ENCODE peak calls at places on chromosomes 13 and 19, in seven cellular contexts. N is GM12878, T is substantia nigra, F is tibial artery, V is H9, R is stomach, S is GM23338. L is an unnamed sample.

GRCh38 chr13:44273991-44274810 is 99.4 kb upstream of the SERP2 start:
- DNase-seq in S (no peak), T (no peak), V (no peak), N (no peak), F (no peak), R (no peak), L (no peak)

GRCh38 chr19:50314724-50315700 is 14.2 kb downstream of the KCNC3 start:
- DNase-seq in F (no peak), T (no peak), V (peak), R (no peak), N (no peak), S (peak), L (no peak)

GRCh38 chr19:53877361-53877766 is 4.6 kb upstream of the PRKCG start:
- DNase-seq in V (no peak), T (no peak), R (no peak), N (no peak), F (no peak), S (peak), L (no peak)

GRCh38 chr13:43284162-43284561 is 260.8 kb downstream of the DNAJC15 start:
- DNase-seq in R (no peak), F (no peak), V (no peak), T (no peak), N (no peak), S (no peak), L (no peak)

GRCh38 chr19:38162632-38163031 is 61.4 kb downstream of the DPF1 start:
- DNase-seq in F (no peak), V (no peak), T (no peak), N (no peak), R (no peak), S (no peak), L (no peak)

GRCh38 chr19:45901912-45902650 is at the start of gene MYPOP:
- DNase-seq in V (peak), S (peak), F (no peak), N (no peak), T (no peak), R (no peak), L (no peak)

GRCh38 chr19:32863301-32863700 is 6.3 kb downstream of the SLC7A9 start:
- DNase-seq in S (no peak), F (peak), V (no peak), R (no peak), T (no peak), N (no peak), L (no peak)

GRCh38 chr13:111099292-111099691 is 15.8 kb upstream of the ARHGEF7 start:
- DNase-seq in R (no peak), S (no peak), V (no peak), N (no peak), T (no peak), F (no peak), L (no peak)

GRCh38 chr19:7868326-7868670 is 5.9 kb downstream of the PRR36 start:
- DNase-seq in F (no peak), S (peak), V (peak), R (peak), N (no peak), T (no peak), L (no peak)

GRCh38 chr13:99237981-99238662 is 20.1 kb downstream of the GPR18 start:
- DNase-seq in V (no peak), F (no peak), T (no peak), R (no peak), N (no peak), S (no peak), L (no peak)

GRCh38 chr13:80361883-80362327 is 21.0 kb upstream of the SPRY2 start:
- DNase-seq in T (peak), R (no peak), V (peak), N (no peak), F (no peak), S (peak), L (peak)

GRCh38 chr19:2534374-2535050 is 58.6 kb downstream of the GADD45B start:
- DNase-seq in F (no peak), N (no peak), T (no peak), S (no peak), R (no peak), V (peak), L (no peak)

GRCh38 chr13:50910483-50910805 is 853 bp downstream of the RNASEH2B start:
- DNase-seq in N (no peak), T (no peak), V (peak), S (peak), F (peak), R (no peak), L (peak)

DNA sequence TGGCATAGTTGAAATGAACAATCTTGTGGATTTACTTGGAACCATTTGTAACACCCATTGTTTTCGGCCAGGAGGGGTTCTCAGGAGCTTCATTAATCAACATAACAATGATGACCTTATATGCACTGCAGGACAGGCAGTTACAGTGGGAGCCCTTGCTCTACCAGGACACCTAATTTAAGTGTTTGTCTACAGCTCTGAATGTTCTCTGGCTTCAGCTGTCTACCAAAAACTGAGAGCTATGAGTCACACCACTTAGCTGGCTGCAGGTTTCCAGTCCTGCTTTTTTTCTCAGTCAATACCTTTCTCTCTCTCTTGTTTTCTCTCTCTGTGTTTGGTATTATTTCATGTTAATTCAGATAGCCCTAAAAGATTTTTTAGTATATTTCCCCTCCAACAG is 105.4 kb upstream of the MBNL2 start:
- DNase-seq in R (no peak), N (no peak), S (peak), V (no peak), F (no peak), T (no peak), L (peak)
- H3K27ac ChIP-seq in R (peak), N (no peak), S (no peak), V (no peak), F (peak), T (no peak), L (no peak)

GRCh38 chr13:46170687-46171086 is 11.3 kb downstream of the LCP1 start:
- DNase-seq in S (peak), V (no peak), R (no peak), N (no peak), T (no peak), F (no peak), L (no peak)
- H3K27ac ChIP-seq in S (no peak), V (no peak), R (no peak), N (peak), T (no peak), F (no peak), L (no peak)

GRCh38 chr19:18915639-18916038 is 3.5 kb downstream of the COPE start:
- DNase-seq in F (no peak), V (peak), T (peak), N (no peak), R (peak), S (peak), L (no peak)

GRCh38 chr19:18910010-18910409 is 9.2 kb downstream of the COPE start:
- DNase-seq in F (no peak), V (no peak), S (no peak), N (no peak), T (no peak), R (no peak), L (no peak)

GRCh38 chr19:18910801-18911436 is 8.3 kb downstream of the COPE start:
- DNase-seq in R (no peak), V (no peak), N (no peak), T (no peak), S (no peak), F (no peak), L (no peak)

GRCh38 chr19:18913466-18913865 is 5.7 kb downstream of the COPE start:
- DNase-seq in R (no peak), T (no peak), S (no peak), F (no peak), N (no peak), V (no peak), L (no peak)

DNA sequence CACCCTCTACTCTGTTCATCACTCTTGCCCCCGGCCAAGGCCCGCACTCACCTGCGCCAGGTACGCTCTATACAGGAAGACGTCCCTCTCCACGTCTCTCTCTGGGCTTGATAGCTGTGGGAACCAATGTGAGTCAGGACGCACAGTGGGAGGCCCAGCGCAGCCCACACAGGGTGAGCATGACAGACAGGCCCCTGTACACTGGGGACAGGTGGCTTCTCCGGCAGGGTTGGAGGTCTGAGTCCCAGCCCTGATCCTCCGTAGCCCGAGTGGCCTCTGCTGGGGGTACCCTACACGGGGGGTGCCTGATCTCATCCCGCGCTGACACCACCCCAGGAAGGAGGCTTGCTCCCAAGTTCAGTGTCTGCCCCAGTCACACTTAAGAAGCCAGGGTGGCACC is 6.3 kb downstream of the COPE start:
- DNase-seq in V (no peak), N (no peak), S (no peak), R (no peak), T (no peak), F (no peak), L (no peak)
- H3K27ac ChIP-seq in V (no peak), N (no peak), S (no peak), R (no peak), T (no peak), F (no peak), L (no peak)

DNA sequence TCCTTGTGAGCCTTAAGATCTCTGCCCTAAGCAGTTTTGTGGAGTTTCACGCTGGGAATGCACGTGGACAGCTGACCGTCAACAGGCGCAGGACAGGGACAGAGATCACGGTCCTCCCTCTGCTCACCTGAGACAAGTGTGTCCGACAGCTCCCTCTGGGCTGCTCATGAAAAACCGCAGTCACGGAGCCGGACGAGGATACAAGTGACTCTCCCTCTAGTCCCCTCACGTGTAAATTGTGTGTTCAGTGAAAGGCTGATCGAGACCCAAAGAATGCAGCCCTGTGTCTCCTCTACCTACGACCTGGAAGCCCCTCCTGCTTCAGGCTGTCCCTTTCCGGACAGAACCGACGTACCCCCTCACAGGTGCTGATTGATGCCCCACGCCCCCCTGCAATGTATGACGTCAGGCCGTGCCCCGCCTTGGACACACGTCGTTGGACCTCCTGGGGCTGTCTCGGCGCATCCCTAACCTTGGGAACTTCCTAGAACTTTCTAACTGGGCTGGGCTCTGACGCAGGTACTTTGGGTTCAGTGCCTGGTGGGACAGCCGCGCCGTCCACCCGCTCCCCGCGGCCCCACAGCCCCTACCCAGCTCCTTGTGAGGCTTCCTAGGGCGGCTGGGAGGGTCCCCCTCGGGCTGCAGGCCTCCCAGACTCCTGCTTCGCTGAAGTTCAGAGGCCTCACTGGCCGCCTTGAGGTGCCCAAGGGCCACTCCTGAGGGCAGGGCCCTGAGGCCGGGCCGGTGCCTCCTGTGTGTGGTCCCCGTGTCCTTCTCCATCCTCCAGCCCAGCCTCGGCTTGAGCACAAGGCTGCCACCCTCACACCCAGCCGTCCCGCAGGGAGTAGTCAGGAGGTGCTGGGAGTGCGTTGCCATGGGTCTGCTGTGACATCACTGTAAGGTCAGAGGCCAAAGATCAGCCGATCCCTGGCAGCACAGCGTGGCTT is at the start of gene C13orf46:
- DNase-seq in N (no peak), S (no peak), R (no peak), T (no peak), V (no peak), F (peak), L (no peak)
- H3K27ac ChIP-seq in N (no peak), S (no peak), R (no peak), T (no peak), V (no peak), F (no peak), L (no peak)

GRCh38 chr19:1423445-1424181 is 14.6 kb upstream of the RPS15 start:
- DNase-seq in R (no peak), V (no peak), N (no peak), F (no peak), T (no peak), S (no peak), L (no peak)
- H3K27ac ChIP-seq in R (no peak), V (no peak), N (no peak), F (no peak), T (no peak), S (no peak), L (no peak)

GRCh38 chr19:56832352-56832928 is 8.1 kb downstream of the PEG3 start:
- DNase-seq in F (no peak), N (no peak), T (no peak), S (no peak), R (no peak), V (no peak), L (no peak)
- H3K27ac ChIP-seq in F (no peak), N (no peak), T (no peak), S (no peak), R (no peak), V (no peak), L (no peak)

DNA sequence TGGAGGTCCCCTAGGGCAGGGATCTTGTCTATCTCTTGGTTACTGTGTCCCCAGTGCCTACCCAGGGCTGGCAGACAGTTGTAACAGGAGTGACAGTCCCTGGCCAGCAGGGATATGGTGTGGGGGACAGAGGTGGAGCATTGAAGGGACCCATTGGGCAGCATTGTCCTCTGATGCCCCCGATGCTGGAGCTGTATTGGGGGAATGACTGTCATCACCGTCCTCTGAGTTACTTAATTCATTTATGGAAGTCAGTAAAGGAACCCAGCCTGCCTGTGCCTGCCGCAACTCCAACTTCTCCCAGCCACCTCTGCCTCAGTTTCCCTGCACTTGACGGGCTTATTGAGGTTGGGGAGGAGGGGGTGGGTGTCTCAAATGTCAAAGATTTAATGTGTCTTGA is 1.1 kb upstream of the KLF2 start:
- DNase-seq in T (no peak), S (no peak), N (no peak), F (no peak), R (no peak), V (no peak), L (no peak)
- H3K27ac ChIP-seq in T (no peak), S (no peak), N (no peak), F (peak), R (peak), V (no peak), L (no peak)

GRCh38 chr19:30523791-30524190 is 151.6 kb downstream of the ZNF536 start:
- DNase-seq in S (no peak), T (no peak), N (no peak), R (no peak), V (no peak), F (no peak), L (no peak)
- H3K27ac ChIP-seq in S (no peak), T (peak), N (no peak), R (no peak), V (no peak), F (no peak), L (no peak)

GRCh38 chr13:48585456-48585840 is 52.6 kb upstream of the RCBTB2 start:
- DNase-seq in R (peak), V (no peak), N (no peak), F (no peak), S (peak), T (peak), L (peak)
- H3K27ac ChIP-seq in R (no peak), V (no peak), N (no peak), F (no peak), S (no peak), T (peak), L (no peak)

DNA sequence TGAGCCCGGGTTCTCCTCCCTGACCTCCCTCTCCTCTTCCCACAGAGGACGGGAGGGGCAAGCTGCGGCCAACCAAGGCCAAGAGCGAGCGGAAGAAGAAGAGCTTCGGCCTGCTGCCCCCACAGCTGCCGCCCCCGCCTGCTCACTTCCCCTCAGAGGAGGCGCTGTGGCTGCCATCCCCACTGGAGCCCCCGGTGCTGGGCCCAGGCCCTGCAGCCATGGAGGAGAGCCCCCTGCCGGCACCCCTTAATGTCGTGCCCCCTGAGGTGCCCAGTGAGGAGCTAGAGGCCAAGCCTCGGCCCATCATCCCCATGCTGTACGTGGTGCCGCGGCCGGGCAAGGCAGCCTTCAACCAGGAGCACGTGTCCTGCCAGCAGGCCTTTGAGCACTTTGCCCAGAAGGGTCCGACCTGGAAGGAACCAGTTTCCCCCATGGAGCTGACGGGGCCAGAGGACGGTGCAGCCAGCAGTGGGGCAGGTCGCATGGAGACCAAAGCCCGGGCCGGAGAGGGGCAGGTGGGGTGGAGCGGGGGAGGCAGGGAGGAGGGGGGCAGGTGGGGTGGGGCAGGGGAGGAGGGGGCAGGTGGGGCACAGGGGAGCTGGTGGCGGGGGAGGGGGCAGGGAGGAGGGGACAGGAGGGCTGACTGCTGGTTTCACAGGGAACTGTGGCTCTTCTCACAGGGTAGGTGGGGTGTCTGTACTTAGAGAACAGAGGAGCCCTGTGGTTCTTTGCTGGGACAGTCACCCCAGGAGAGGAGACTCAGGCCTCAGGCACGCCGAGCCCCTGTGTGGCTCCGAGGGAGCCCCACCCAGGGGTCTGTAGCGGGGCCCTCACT is 162.3 kb downstream of the KDM4B start:
- DNase-seq in T (no peak), S (peak), V (no peak), F (no peak), R (no peak), N (peak), L (no peak)
- H3K27ac ChIP-seq in T (no peak), S (peak), V (no peak), F (no peak), R (no peak), N (peak), L (no peak)